ENCODE peak calls at places on chromosomes 3 and 15, in seven cellular contexts. One of them, this sample, is unnamed.

GRCh38 chr3:15040844-15041243 is 24.3 kb downstream of the MRPS25 start:
- DNase-seq in WERI-Rb-1: no peak
- DNase-seq in transverse colon: no peak
- DNase-seq in body of pancreas: no peak
- DNase-seq in HFFc6: no peak
- DNase-seq in bronchial epithelial cell: peak
- DNase-seq in AG10803: no peak
- DNase-seq in this sample: no peak

GRCh38 chr3:46899151-46900006 is 21.9 kb downstream of the PTH1R start:
- DNase-seq in WERI-Rb-1: no peak
- DNase-seq in transverse colon: no peak
- DNase-seq in body of pancreas: no peak
- DNase-seq in HFFc6: no peak
- DNase-seq in bronchial epithelial cell: no peak
- DNase-seq in AG10803: no peak
- DNase-seq in this sample: no peak

GRCh38 chr3:112136959-112137693 is 4.1 kb upstream of the GCSAM start:
- DNase-seq in WERI-Rb-1: peak
- DNase-seq in transverse colon: peak
- DNase-seq in body of pancreas: no peak
- DNase-seq in HFFc6: peak
- DNase-seq in bronchial epithelial cell: peak
- DNase-seq in AG10803: peak
- DNase-seq in this sample: no peak

GRCh38 chr3:71055602-71056001 is 527.9 kb downstream of the FOXP1 start:
- DNase-seq in WERI-Rb-1: no peak
- DNase-seq in transverse colon: no peak
- DNase-seq in body of pancreas: no peak
- DNase-seq in HFFc6: no peak
- DNase-seq in bronchial epithelial cell: peak
- DNase-seq in AG10803: no peak
- DNase-seq in this sample: no peak

GRCh38 chr15:92653836-92654524 is 1.6 kb downstream of the FAM174B start:
- DNase-seq in WERI-Rb-1: peak
- DNase-seq in transverse colon: peak
- DNase-seq in body of pancreas: peak
- DNase-seq in HFFc6: no peak
- DNase-seq in bronchial epithelial cell: no peak
- DNase-seq in AG10803: peak
- DNase-seq in this sample: no peak

GRCh38 chr15:68271854-68272471 is 5.6 kb upstream of the FEM1B start:
- DNase-seq in WERI-Rb-1: peak
- DNase-seq in transverse colon: no peak
- DNase-seq in body of pancreas: peak
- DNase-seq in HFFc6: peak
- DNase-seq in bronchial epithelial cell: peak
- DNase-seq in AG10803: peak
- DNase-seq in this sample: no peak

GRCh38 chr3:119184083-119184482 is 10.7 kb downstream of the UPK1B start:
- DNase-seq in WERI-Rb-1: no peak
- DNase-seq in transverse colon: no peak
- DNase-seq in body of pancreas: no peak
- DNase-seq in HFFc6: no peak
- DNase-seq in bronchial epithelial cell: no peak
- DNase-seq in AG10803: no peak
- DNase-seq in this sample: no peak

GRCh38 chr15:70584838-70585706 is 178.3 kb downstream of the UACA start:
- DNase-seq in WERI-Rb-1: peak
- DNase-seq in transverse colon: no peak
- DNase-seq in body of pancreas: no peak
- DNase-seq in HFFc6: peak
- DNase-seq in bronchial epithelial cell: peak
- DNase-seq in AG10803: peak
- DNase-seq in this sample: peak

GRCh38 chr3:173371848-173372487 is 25.6 kb upstream of the NLGN1 start:
- DNase-seq in WERI-Rb-1: peak
- DNase-seq in transverse colon: no peak
- DNase-seq in body of pancreas: peak
- DNase-seq in HFFc6: peak
- DNase-seq in bronchial epithelial cell: peak
- DNase-seq in AG10803: peak
- DNase-seq in this sample: no peak

GRCh38 chr3:10577521-10577920 is 72.1 kb upstream of the ATP2B2 start:
- DNase-seq in WERI-Rb-1: no peak
- DNase-seq in transverse colon: no peak
- DNase-seq in body of pancreas: no peak
- DNase-seq in HFFc6: no peak
- DNase-seq in bronchial epithelial cell: no peak
- DNase-seq in AG10803: no peak
- DNase-seq in this sample: no peak

GRCh38 chr3:184800349-184800748 is 11.6 kb upstream of the VPS8 start:
- DNase-seq in WERI-Rb-1: no peak
- DNase-seq in transverse colon: peak
- DNase-seq in body of pancreas: peak
- DNase-seq in HFFc6: no peak
- DNase-seq in bronchial epithelial cell: no peak
- DNase-seq in AG10803: no peak
- DNase-seq in this sample: no peak

GRCh38 chr3:101954946-101955345 is 105.6 kb downstream of the NFKBIZ start:
- DNase-seq in WERI-Rb-1: no peak
- DNase-seq in transverse colon: no peak
- DNase-seq in body of pancreas: no peak
- DNase-seq in HFFc6: no peak
- DNase-seq in bronchial epithelial cell: no peak
- DNase-seq in AG10803: no peak
- DNase-seq in this sample: no peak

GRCh38 chr3:42498791-42499477 is 3.5 kb upstream of the VIPR1 start:
- DNase-seq in WERI-Rb-1: peak
- DNase-seq in transverse colon: no peak
- DNase-seq in body of pancreas: peak
- DNase-seq in HFFc6: no peak
- DNase-seq in bronchial epithelial cell: no peak
- DNase-seq in AG10803: no peak
- DNase-seq in this sample: no peak

GRCh38 chr3:142866841-142867631 is 21.8 kb downstream of the PCOLCE2 start:
- DNase-seq in WERI-Rb-1: peak
- DNase-seq in transverse colon: no peak
- DNase-seq in body of pancreas: peak
- DNase-seq in HFFc6: no peak
- DNase-seq in bronchial epithelial cell: peak
- DNase-seq in AG10803: no peak
- DNase-seq in this sample: no peak
- TF ChIP-seq CTCF in WERI-Rb-1: no peak
- TF ChIP-seq CTCF in transverse colon: no peak
- TF ChIP-seq CTCF in body of pancreas: no peak
- TF ChIP-seq CTCF in HFFc6: no peak
- TF ChIP-seq CTCF in bronchial epithelial cell: peak
- TF ChIP-seq CTCF in AG10803: no peak
- TF ChIP-seq CTCF in this sample: no peak

GRCh38 chr3:66376568-66376967 is 124.3 kb downstream of the LRIG1 start:
- DNase-seq in WERI-Rb-1: no peak
- DNase-seq in transverse colon: peak
- DNase-seq in body of pancreas: peak
- DNase-seq in HFFc6: peak
- DNase-seq in bronchial epithelial cell: peak
- DNase-seq in AG10803: peak
- DNase-seq in this sample: no peak
- TF ChIP-seq CTCF in WERI-Rb-1: no peak
- TF ChIP-seq CTCF in transverse colon: no peak
- TF ChIP-seq CTCF in body of pancreas: no peak
- TF ChIP-seq CTCF in HFFc6: no peak
- TF ChIP-seq CTCF in bronchial epithelial cell: no peak
- TF ChIP-seq CTCF in AG10803: no peak
- TF ChIP-seq CTCF in this sample: no peak

GRCh38 chr15:30905821-30906220 is 2.1 kb downstream of the FAN1 start:
- DNase-seq in WERI-Rb-1: no peak
- DNase-seq in transverse colon: peak
- DNase-seq in body of pancreas: no peak
- DNase-seq in HFFc6: no peak
- DNase-seq in bronchial epithelial cell: no peak
- DNase-seq in AG10803: no peak
- DNase-seq in this sample: no peak
- TF ChIP-seq CTCF in WERI-Rb-1: no peak
- TF ChIP-seq CTCF in transverse colon: peak
- TF ChIP-seq CTCF in body of pancreas: no peak
- TF ChIP-seq CTCF in HFFc6: peak
- TF ChIP-seq CTCF in bronchial epithelial cell: no peak
- TF ChIP-seq CTCF in AG10803: no peak
- TF ChIP-seq CTCF in this sample: no peak

DNA sequence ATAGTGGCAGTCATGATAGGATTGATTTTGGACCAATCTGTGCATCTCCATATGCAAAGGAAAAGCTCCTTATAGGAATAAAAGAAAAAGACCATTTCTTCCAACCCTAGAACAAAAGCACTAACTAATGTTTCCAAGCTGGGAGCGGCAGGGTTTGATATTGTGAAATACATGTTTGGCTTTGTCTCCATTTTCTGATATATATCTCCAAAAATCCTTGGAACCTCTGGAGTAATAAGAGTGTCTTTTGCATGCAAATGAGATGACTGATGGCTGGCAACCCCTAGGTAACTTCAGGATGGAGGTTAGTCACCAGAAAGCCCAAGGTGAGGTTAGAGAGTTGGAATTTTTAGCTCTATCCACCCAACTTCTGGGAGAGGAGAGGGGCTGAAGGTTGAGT is 15.5 kb downstream of the RTP2 start:
- DNase-seq in WERI-Rb-1: no peak
- DNase-seq in transverse colon: no peak
- DNase-seq in body of pancreas: no peak
- DNase-seq in HFFc6: no peak
- DNase-seq in bronchial epithelial cell: peak
- DNase-seq in AG10803: no peak
- DNase-seq in this sample: no peak
- TF ChIP-seq CTCF in WERI-Rb-1: no peak
- TF ChIP-seq CTCF in transverse colon: no peak
- TF ChIP-seq CTCF in body of pancreas: no peak
- TF ChIP-seq CTCF in HFFc6: no peak
- TF ChIP-seq CTCF in bronchial epithelial cell: no peak
- TF ChIP-seq CTCF in AG10803: no peak
- TF ChIP-seq CTCF in this sample: no peak

GRCh38 chr3:170021083-170021482 is 16.7 kb upstream of the GPR160 start:
- DNase-seq in WERI-Rb-1: no peak
- DNase-seq in transverse colon: no peak
- DNase-seq in body of pancreas: no peak
- DNase-seq in HFFc6: no peak
- DNase-seq in bronchial epithelial cell: no peak
- DNase-seq in AG10803: no peak
- DNase-seq in this sample: no peak
- TF ChIP-seq CTCF in WERI-Rb-1: no peak
- TF ChIP-seq CTCF in transverse colon: no peak
- TF ChIP-seq CTCF in body of pancreas: no peak
- TF ChIP-seq CTCF in HFFc6: peak
- TF ChIP-seq CTCF in bronchial epithelial cell: no peak
- TF ChIP-seq CTCF in AG10803: no peak
- TF ChIP-seq CTCF in this sample: no peak

GRCh38 chr3:34386309-34386708 is 587.9 kb downstream of the PDCD6IP start:
- DNase-seq in WERI-Rb-1: no peak
- DNase-seq in transverse colon: no peak
- DNase-seq in body of pancreas: no peak
- DNase-seq in HFFc6: no peak
- DNase-seq in bronchial epithelial cell: no peak
- DNase-seq in AG10803: no peak
- DNase-seq in this sample: no peak

GRCh38 chr3:34381243-34381642 is 582.8 kb downstream of the PDCD6IP start:
- DNase-seq in WERI-Rb-1: no peak
- DNase-seq in transverse colon: peak
- DNase-seq in body of pancreas: no peak
- DNase-seq in HFFc6: no peak
- DNase-seq in bronchial epithelial cell: no peak
- DNase-seq in AG10803: no peak
- DNase-seq in this sample: no peak

GRCh38 chr3:34377961-34378360 is 579.5 kb downstream of the PDCD6IP start:
- DNase-seq in WERI-Rb-1: no peak
- DNase-seq in transverse colon: peak
- DNase-seq in body of pancreas: no peak
- DNase-seq in HFFc6: no peak
- DNase-seq in bronchial epithelial cell: no peak
- DNase-seq in AG10803: no peak
- DNase-seq in this sample: peak

GRCh38 chr3:34387831-34388564 is 589.6 kb downstream of the PDCD6IP start:
- DNase-seq in WERI-Rb-1: no peak
- DNase-seq in transverse colon: no peak
- DNase-seq in body of pancreas: no peak
- DNase-seq in HFFc6: no peak
- DNase-seq in bronchial epithelial cell: no peak
- DNase-seq in AG10803: no peak
- DNase-seq in this sample: no peak

GRCh38 chr3:34382859-34383258 is 584.4 kb downstream of the PDCD6IP start:
- DNase-seq in WERI-Rb-1: no peak
- DNase-seq in transverse colon: no peak
- DNase-seq in body of pancreas: no peak
- DNase-seq in HFFc6: no peak
- DNase-seq in bronchial epithelial cell: peak
- DNase-seq in AG10803: no peak
- DNase-seq in this sample: no peak
- TF ChIP-seq CTCF in WERI-Rb-1: no peak
- TF ChIP-seq CTCF in transverse colon: no peak
- TF ChIP-seq CTCF in body of pancreas: no peak
- TF ChIP-seq CTCF in HFFc6: no peak
- TF ChIP-seq CTCF in bronchial epithelial cell: no peak
- TF ChIP-seq CTCF in AG10803: no peak
- TF ChIP-seq CTCF in this sample: no peak

DNA sequence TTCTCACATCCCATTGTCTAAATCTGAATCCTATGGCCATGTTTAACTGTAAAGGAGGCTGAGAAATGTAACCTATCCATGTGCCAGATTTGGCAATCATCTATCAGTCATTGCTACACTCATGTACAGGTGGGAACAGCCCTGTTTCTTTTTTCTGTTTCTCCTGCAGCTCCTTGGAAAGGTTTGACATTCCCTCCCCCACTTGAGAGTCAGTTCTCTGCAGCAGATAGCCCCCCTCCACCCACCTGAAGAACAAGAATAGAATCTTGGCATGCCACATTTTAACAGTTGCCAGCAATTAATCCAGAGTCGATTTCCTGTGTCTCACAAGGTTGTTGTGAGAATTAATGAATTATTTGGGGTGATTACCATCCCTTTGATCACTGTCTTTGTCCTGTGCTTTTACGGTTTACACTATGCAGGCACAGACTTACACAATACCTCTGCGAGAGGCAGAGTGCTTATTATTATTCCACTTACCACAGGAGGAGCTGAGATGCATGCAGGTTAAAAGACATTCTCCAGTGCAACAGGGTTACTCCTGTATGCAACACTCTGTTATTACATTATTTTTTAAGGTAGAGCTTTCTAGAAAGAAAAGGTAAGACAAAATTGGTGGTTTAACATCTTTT is 351.0 kb upstream of the THRB start:
- DNase-seq in WERI-Rb-1: no peak
- DNase-seq in transverse colon: no peak
- DNase-seq in body of pancreas: no peak
- DNase-seq in HFFc6: no peak
- DNase-seq in bronchial epithelial cell: no peak
- DNase-seq in AG10803: no peak
- DNase-seq in this sample: no peak
- TF ChIP-seq CTCF in WERI-Rb-1: no peak
- TF ChIP-seq CTCF in transverse colon: no peak
- TF ChIP-seq CTCF in body of pancreas: no peak
- TF ChIP-seq CTCF in HFFc6: no peak
- TF ChIP-seq CTCF in bronchial epithelial cell: no peak
- TF ChIP-seq CTCF in AG10803: no peak
- TF ChIP-seq CTCF in this sample: no peak